ENCODE peak calls at places on chromosomes 4 and X, in eight cellular contexts. G is left ventricle myocardium inferior; E is activated CD8-positive, alpha-beta T cell treated with anti-CD3 and anti-CD28 coated beads for 36 hours; R is lung; D is omental fat pad; Q is Peyer's patch; W is upper lobe of right lung; H is breast epithelium. Y is an unnamed sample.

GRCh38 chr4:89755210-89755609 is 81.8 kb downstream of the SNCA start:
- DNase-seq in H (no peak), R (no peak), W (no peak), E (no peak), G (no peak), Q (no peak), D (no peak), Y (no peak)

GRCh38 chrX:133921764-133922389 is 63.5 kb downstream of the GPC3 start:
- DNase-seq in G (peak), R (peak), E (peak), D (no peak), W (peak), Q (peak), H (no peak), Y (no peak)

GRCh38 chr4:182068920-182069319 is 174.3 kb upstream of the TENM3 start:
- DNase-seq in D (no peak), R (no peak), Q (no peak), E (no peak), G (no peak), H (no peak), W (no peak), Y (no peak)

GRCh38 chr4:114466299-114466698 is 132.3 kb upstream of the UGT8 start:
- DNase-seq in D (no peak), W (no peak), G (no peak), Q (no peak), H (no peak), E (no peak), R (no peak), Y (no peak)

GRCh38 chr4:129682586-129682985 is 586.6 kb downstream of the C4orf33 start:
- DNase-seq in R (no peak), E (no peak), H (no peak), W (no peak), Q (no peak), G (no peak), D (no peak), Y (no peak)

GRCh38 chrX:46777971-46778810 is 19.3 kb upstream of the SLC9A7 start:
- DNase-seq in W (no peak), G (no peak), D (no peak), E (no peak), Q (no peak), R (no peak), H (no peak), Y (no peak)

GRCh38 chr4:184649971-184650855 is 675 bp downstream of the PRIMPOL start:
- DNase-seq in E (peak), H (no peak), D (peak), Q (peak), R (no peak), W (no peak), G (no peak), Y (no peak)

GRCh38 chr4:54197926-54198325 is 31.2 kb upstream of the PDGFRA start:
- DNase-seq in Q (no peak), E (no peak), G (no peak), R (no peak), D (no peak), W (no peak), H (no peak), Y (no peak)

GRCh38 chr4:48296330-48296729 is 26.7 kb upstream of the TEC start:
- DNase-seq in W (no peak), E (peak), G (no peak), Q (no peak), D (no peak), H (no peak), R (no peak), Y (no peak)

GRCh38 chr4:37741564-37741963 is 55.4 kb upstream of the RELL1 start:
- DNase-seq in W (no peak), E (no peak), Q (no peak), G (no peak), D (no peak), R (no peak), H (no peak), Y (no peak)

GRCh38 chr4:68344049-68344448 is 5.8 kb downstream of the YTHDC1 start:
- DNase-seq in G (no peak), E (no peak), D (no peak), Q (no peak), R (no peak), H (no peak), W (no peak), Y (no peak)

GRCh38 chr4:175405961-175406360 is 406.1 kb downstream of the GPM6A start:
- DNase-seq in E (no peak), D (no peak), H (no peak), R (no peak), Q (no peak), G (no peak), W (no peak), Y (no peak)

GRCh38 chrX:108516184-108516583 is 76.5 kb downstream of the COL4A5 start:
- DNase-seq in D (no peak), E (no peak), Q (no peak), G (no peak), W (no peak), R (no peak), H (no peak), Y (no peak)

GRCh38 chr4:165248102-165248501 is 40.7 kb downstream of the KLHL2 start:
- DNase-seq in D (no peak), H (no peak), W (no peak), Q (no peak), R (no peak), G (no peak), E (no peak), Y (no peak)

GRCh38 chrX:109847257-109848187 is 114.5 kb upstream of the ACSL4 start:
- DNase-seq in D (no peak), H (no peak), R (no peak), G (no peak), Q (no peak), W (no peak), E (peak), Y (no peak)

GRCh38 chr4:90958256-90958895 is 831.2 kb downstream of the CCSER1 start:
- DNase-seq in W (no peak), H (no peak), E (no peak), Q (no peak), D (no peak), R (no peak), G (no peak), Y (no peak)

GRCh38 chrX:24347871-24348270 is 12.6 kb upstream of the SUPT20HL1 start:
- DNase-seq in H (no peak), R (no peak), G (no peak), D (no peak), Q (no peak), W (no peak), E (no peak), Y (no peak)

GRCh38 chr4:4185528-4185927 is 41.2 kb downstream of the OTOP1 start:
- DNase-seq in G (no peak), H (no peak), E (no peak), D (no peak), R (no peak), Q (no peak), W (no peak), Y (no peak)

GRCh38 chr4:157389751-157390150 is 169.2 kb downstream of the GRIA2 start:
- DNase-seq in R (no peak), H (no peak), D (no peak), G (no peak), W (no peak), Q (no peak), E (no peak), Y (no peak)

GRCh38 chr4:156971168-156971601 is 414 bp downstream of the PDGFC start:
- DNase-seq in R (peak), H (no peak), Q (peak), E (no peak), W (peak), G (peak), D (no peak), Y (no peak)

GRCh38 chr4:153529646-153530045 is 63.5 kb downstream of the TMEM131L start:
- DNase-seq in R (no peak), E (no peak), D (no peak), H (no peak), W (no peak), Q (no peak), G (no peak), Y (no peak)

GRCh38 chr4:153532636-153533035 is 66.5 kb downstream of the TMEM131L start:
- DNase-seq in D (no peak), R (no peak), H (no peak), E (no peak), G (no peak), Q (no peak), W (no peak), Y (no peak)

GRCh38 chr4:153532227-153532626 is 66.1 kb downstream of the TMEM131L start:
- DNase-seq in H (no peak), G (no peak), E (no peak), D (no peak), R (no peak), Q (no peak), W (no peak), Y (no peak)

GRCh38 chr4:153530284-153530995 is 64.3 kb downstream of the TMEM131L start:
- DNase-seq in H (no peak), E (peak), W (no peak), G (no peak), R (no peak), Q (no peak), D (no peak), Y (no peak)

DNA sequence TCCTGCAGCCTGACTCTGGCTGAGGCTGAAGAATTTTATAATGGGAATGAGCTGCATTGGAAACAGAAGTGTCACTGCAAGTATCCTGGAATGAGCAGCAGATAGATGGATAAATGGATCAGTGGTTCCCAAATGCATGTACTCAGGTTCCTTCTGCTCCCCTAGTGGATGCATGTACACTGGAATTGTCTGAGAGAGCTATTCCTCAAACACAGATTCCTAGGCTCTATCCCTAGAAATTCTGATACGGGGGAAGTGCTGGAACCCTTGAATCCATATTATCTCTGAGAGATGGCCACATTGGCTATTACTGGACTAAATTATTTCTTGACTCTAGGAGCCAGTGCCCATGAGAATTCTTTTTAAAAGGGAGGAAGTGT is 64.8 kb downstream of the TMEM131L start:
- DNase-seq in Q (no peak), E (no peak), R (no peak), H (no peak), D (no peak), W (no peak), G (no peak), Y (no peak)
- TF ChIP-seq CTCF in Q (no peak), E (no peak), R (no peak), H (no peak), D (no peak), W (no peak), G (peak), Y (no peak)

GRCh38 chr4:151359576-151359975 is 34.2 kb upstream of the SH3D19 start:
- DNase-seq in E (no peak), G (no peak), R (no peak), H (no peak), W (no peak), D (no peak), Q (peak), Y (no peak)
- TF ChIP-seq CTCF in E (no peak), G (no peak), R (no peak), H (no peak), W (no peak), D (no peak), Q (no peak), Y (no peak)

GRCh38 chr4:185865901-185866328 is 53.9 kb upstream of the SORBS2 start:
- DNase-seq in G (peak), E (no peak), H (no peak), Q (no peak), R (no peak), W (no peak), D (no peak), Y (no peak)

GRCh38 chr4:185863946-185864345 is 52.0 kb upstream of the SORBS2 start:
- DNase-seq in G (no peak), D (no peak), Q (no peak), R (no peak), E (no peak), W (no peak), H (no peak), Y (no peak)

GRCh38 chr4:185868983-185869938 is 57.3 kb upstream of the SORBS2 start:
- DNase-seq in R (no peak), Q (no peak), W (no peak), D (no peak), E (no peak), G (no peak), H (no peak), Y (no peak)

GRCh38 chr4:185870437-185870836 is 58.4 kb upstream of the SORBS2 start:
- DNase-seq in Q (no peak), D (no peak), W (no peak), G (peak), R (no peak), H (no peak), E (no peak), Y (no peak)

DNA sequence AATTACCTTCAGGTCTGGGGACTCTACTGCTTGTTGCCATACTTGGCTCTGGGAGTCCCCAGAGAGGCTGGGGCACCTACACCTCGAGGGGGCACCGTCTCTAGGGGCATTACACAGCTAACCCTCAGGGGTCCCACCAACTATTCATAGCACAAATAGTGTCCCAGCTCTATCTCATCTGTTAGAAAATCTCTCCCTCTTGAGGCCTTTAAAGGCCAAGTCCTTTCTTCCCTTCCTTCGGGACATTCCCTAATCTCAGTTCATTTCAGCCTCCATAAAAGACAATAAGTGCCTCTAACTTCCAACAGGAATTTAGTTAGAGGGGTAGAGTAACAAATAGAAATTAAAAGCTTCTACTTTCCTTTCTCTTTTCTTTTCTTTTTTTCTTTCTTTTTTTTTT is 55.8 kb upstream of the SORBS2 start:
- DNase-seq in H (no peak), R (no peak), G (no peak), E (no peak), D (no peak), Q (no peak), W (no peak), Y (no peak)
- TF ChIP-seq CTCF in H (no peak), R (no peak), G (no peak), E (no peak), D (no peak), Q (no peak), W (no peak), Y (no peak)

DNA sequence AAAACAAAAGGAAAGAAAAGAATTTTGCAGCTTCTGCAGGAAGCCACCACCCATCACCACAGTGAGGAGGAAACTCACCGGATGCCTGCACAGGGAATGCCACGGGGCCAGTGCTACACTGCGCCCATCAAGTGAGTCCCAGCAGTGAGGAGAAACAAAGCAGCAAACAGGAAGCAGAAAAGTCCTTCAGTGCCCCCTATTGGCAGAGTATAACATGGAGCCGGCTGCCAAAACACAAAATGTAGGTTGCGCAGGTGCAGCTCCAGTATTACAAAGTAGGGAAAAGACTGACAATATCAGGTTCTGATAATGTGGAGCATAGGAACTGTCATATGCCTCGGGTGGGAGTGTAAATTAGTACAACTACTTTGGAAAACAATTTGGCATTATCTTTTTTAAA is 23.3 kb upstream of the SCML2 start:
- DNase-seq in G (no peak), Q (peak), H (no peak), E (peak), W (no peak), R (no peak), D (no peak), Y (no peak)
- TF ChIP-seq CTCF in G (peak), Q (no peak), H (no peak), E (peak), W (peak), R (no peak), D (no peak), Y (peak)

DNA sequence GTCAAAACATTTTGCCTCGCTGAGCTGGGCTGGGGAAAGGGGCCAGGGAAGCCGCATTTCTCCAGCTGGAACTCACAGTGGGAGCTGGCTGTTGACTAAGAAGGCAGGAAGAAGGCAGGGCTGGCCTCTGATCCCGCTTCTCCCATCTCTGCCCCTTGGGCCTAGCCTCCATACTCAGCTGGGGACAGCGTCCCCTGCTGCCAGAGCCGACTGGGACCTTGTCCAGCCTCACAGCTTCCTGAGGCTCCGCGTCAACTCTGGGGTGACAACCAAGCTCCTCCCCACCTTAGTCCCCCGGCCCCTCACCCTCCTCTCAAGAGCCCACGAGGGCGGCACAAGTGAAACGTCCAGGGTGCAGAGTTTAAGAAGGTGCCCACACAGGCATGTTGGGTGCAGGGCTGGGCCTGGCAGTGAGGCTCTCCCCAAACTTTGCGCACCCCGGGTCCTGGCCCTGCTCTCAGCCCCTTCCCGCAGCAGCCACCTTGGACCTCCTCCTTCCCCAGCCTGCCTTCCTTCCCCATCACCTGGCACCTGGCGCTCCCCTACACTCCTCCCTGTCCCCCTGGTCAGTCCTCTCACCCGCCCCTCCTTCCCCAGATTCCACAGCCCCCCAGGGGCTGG is 100.8 kb downstream of the PSAPL1 start:
- DNase-seq in Q (no peak), D (no peak), H (no peak), E (no peak), G (no peak), W (no peak), R (no peak), Y (no peak)
- TF ChIP-seq CTCF in Q (no peak), D (no peak), H (no peak), E (no peak), G (no peak), W (no peak), R (no peak), Y (no peak)

GRCh38 chr4:177097291-177097690 is 212.4 kb upstream of the NEIL3 start:
- DNase-seq in E (no peak), D (no peak), Q (no peak), W (no peak), G (no peak), H (no peak), R (no peak), Y (no peak)

GRCh38 chr4:177105526-177105925 is 204.1 kb upstream of the NEIL3 start:
- DNase-seq in R (no peak), E (no peak), W (no peak), Q (no peak), H (no peak), G (no peak), D (no peak), Y (no peak)

DNA sequence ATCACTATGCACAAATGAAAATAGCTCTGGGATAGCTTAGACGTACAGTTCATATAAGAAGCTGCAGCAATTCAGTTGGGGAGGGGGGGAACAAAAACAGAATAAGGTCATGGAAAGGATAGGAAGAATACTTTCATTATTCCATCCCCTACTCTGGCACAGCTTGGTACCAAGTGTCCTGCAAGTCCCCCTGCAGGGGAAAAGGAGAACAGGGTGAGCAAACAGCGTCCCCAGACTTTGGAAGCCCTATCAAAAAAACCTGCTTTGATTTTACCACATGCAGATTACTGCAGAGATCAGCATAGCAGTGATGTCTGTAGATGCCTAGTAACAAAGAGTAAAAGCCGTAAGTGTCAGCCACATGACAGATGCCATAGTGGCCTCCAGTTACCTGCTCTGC is 209.4 kb upstream of the NEIL3 start:
- DNase-seq in G (no peak), E (no peak), W (no peak), D (no peak), Q (no peak), R (no peak), H (no peak), Y (no peak)
- TF ChIP-seq CTCF in G (no peak), E (no peak), W (no peak), D (no peak), Q (no peak), R (no peak), H (no peak), Y (no peak)

DNA sequence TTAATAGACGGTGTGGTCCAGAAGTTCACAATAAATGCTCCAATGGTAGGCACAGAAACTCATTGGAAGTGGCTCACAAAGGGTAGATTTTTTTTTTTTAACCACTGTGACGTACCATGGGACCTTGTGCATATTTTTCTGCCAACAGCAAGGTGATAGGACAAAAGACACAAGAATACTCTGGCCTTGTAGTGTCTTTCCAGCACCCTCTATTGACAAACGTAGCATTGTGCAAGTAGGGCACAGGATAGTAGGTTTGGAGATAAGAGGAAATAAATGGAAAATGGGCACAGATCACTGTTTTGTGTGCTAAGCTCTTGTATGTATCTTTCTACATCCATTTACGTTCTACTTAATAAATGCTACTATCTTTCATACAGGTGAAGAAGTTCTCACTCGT is 2054.9 kb downstream of the PCDH7 start:
- DNase-seq in D (no peak), R (no peak), E (no peak), Q (no peak), W (no peak), G (no peak), H (no peak), Y (no peak)
- TF ChIP-seq CTCF in D (no peak), R (peak), E (no peak), Q (no peak), W (peak), G (no peak), H (no peak), Y (no peak)

GRCh38 chrX:138150709-138151108 is 560.8 kb downstream of the FGF13 start:
- DNase-seq in W (no peak), Q (no peak), E (no peak), D (no peak), G (no peak), R (no peak), H (no peak), Y (no peak)
- TF ChIP-seq CTCF in W (no peak), Q (no peak), E (no peak), D (no peak), G (no peak), R (no peak), H (no peak), Y (no peak)

GRCh38 chrX:71612256-71612655 is 6.1 kb downstream of the CXCR3 start:
- DNase-seq in Q (peak), R (no peak), W (no peak), E (no peak), H (no peak), D (no peak), G (no peak), Y (no peak)

GRCh38 chrX:71604796-71605568 is 13.3 kb downstream of the CXCR3 start:
- DNase-seq in R (no peak), E (no peak), G (no peak), W (no peak), Q (peak), H (no peak), D (no peak), Y (no peak)

GRCh38 chrX:71606536-71607216 is 11.6 kb downstream of the CXCR3 start:
- DNase-seq in Q (peak), G (no peak), R (no peak), D (no peak), W (no peak), H (no peak), E (peak), Y (no peak)

GRCh38 chrX:71607488-71607887 is 10.8 kb downstream of the CXCR3 start:
- DNase-seq in R (no peak), D (no peak), W (no peak), E (no peak), G (no peak), Q (no peak), H (no peak), Y (no peak)

GRCh38 chrX:71609095-71609750 is 9.1 kb downstream of the CXCR3 start:
- DNase-seq in W (no peak), H (no peak), E (no peak), D (no peak), G (no peak), R (no peak), Q (peak), Y (no peak)
- TF ChIP-seq CTCF in W (no peak), H (no peak), E (no peak), D (no peak), G (no peak), R (no peak), Q (no peak), Y (no peak)